ENCODE peak calls at places on chromosome 1, in five cellular contexts. J is H1, A is NT2/D1, Q is HepG2, N is GM12878. H is an unnamed sample.

GRCh38 chr1:222073307-222073995 is 331.6 kb upstream of the DUSP10 start:
- DNase-seq in J (no peak), N (no peak), A (no peak), Q (no peak), H (no peak)

GRCh38 chr1:14880456-14881316 is 272.9 kb upstream of the TMEM51 start:
- DNase-seq in N (no peak), J (no peak), Q (no peak), A (no peak), H (no peak)

GRCh38 chr1:100036718-100037664 is 67.2 kb downstream of the SLC35A3 start:
- DNase-seq in A (no peak), Q (peak), N (no peak), J (no peak), H (peak)

GRCh38 chr1:176541663-176542062 is 78.7 kb downstream of the PAPPA2 start:
- DNase-seq in J (no peak), N (no peak), Q (no peak), A (no peak), H (no peak)

GRCh38 chr1:24707659-24708058 is 37.6 kb upstream of the CLIC4 start:
- DNase-seq in N (no peak), J (no peak), Q (no peak), A (no peak), H (no peak)

GRCh38 chr1:223515915-223516314 is 122.7 kb downstream of the CCDC185 start:
- DNase-seq in Q (no peak), A (no peak), N (no peak), J (no peak), H (no peak)

GRCh38 chr1:94240822-94241221 is 3.4 kb upstream of the ARHGAP29 start:
- DNase-seq in Q (peak), J (no peak), N (no peak), A (no peak), H (peak)

GRCh38 chr1:46940307-46940706 is 969 bp downstream of the CYP4A11 start:
- DNase-seq in A (no peak), N (no peak), Q (no peak), J (no peak), H (no peak)

GRCh38 chr1:25197982-25198681 is 34.2 kb downstream of the SYF2 start:
- DNase-seq in A (no peak), J (no peak), N (no peak), Q (peak), H (no peak)

GRCh38 chr1:98903261-98903660 is 101.4 kb downstream of the PLPPR5 start:
- DNase-seq in A (no peak), N (no peak), Q (no peak), J (no peak), H (no peak)

GRCh38 chr1:212529211-212529731 is 79.3 kb upstream of the ATF3 start:
- DNase-seq in N (no peak), J (no peak), Q (no peak), A (no peak), H (no peak)

GRCh38 chr1:191002768-191003167 is 525.1 kb upstream of the BRINP3 start:
- DNase-seq in A (no peak), J (no peak), Q (no peak), N (no peak), H (no peak)

GRCh38 chr1:221274373-221274772 is 395.1 kb downstream of the HLX start:
- DNase-seq in Q (no peak), N (no peak), J (no peak), A (no peak), H (no peak)

GRCh38 chr1:176989754-176990153 is 174.8 kb downstream of the ASTN1 start:
- DNase-seq in Q (no peak), J (no peak), A (no peak), N (no peak), H (no peak)

GRCh38 chr1:188706742-188707141 is 1770.9 kb downstream of the BRINP3 start:
- DNase-seq in Q (peak), A (no peak), N (no peak), J (no peak), H (no peak)

GRCh38 chr1:209652873-209653401 is 712 bp upstream of the LAMB3 start:
- DNase-seq in N (no peak), Q (peak), A (peak), J (peak), H (no peak)

DNA sequence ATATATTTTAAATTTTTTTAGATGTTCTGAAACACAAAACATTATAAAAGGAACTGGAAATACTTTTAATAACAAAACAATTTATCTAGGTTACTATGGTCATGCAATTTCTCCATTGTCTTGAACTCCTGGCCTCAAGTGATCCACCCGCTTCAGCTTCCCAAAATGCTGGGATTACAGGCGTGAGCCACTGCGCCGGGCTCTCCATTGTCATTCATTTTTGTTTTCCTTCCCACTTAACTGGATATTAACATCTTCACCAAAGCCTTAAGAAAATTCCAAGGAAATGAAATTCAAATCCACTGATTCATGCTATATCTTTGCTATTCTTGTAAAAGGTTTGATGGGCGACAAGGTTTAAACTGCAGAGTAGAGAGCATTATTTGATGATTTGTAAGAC is 279.5 kb upstream of the PKN2 start:
- DNase-seq in A (no peak), J (no peak), Q (no peak), N (no peak), H (no peak)
- TF ChIP-seq SUZ12 in A (no peak), J (no peak), Q (no peak), N (no peak), H (no peak)

DNA sequence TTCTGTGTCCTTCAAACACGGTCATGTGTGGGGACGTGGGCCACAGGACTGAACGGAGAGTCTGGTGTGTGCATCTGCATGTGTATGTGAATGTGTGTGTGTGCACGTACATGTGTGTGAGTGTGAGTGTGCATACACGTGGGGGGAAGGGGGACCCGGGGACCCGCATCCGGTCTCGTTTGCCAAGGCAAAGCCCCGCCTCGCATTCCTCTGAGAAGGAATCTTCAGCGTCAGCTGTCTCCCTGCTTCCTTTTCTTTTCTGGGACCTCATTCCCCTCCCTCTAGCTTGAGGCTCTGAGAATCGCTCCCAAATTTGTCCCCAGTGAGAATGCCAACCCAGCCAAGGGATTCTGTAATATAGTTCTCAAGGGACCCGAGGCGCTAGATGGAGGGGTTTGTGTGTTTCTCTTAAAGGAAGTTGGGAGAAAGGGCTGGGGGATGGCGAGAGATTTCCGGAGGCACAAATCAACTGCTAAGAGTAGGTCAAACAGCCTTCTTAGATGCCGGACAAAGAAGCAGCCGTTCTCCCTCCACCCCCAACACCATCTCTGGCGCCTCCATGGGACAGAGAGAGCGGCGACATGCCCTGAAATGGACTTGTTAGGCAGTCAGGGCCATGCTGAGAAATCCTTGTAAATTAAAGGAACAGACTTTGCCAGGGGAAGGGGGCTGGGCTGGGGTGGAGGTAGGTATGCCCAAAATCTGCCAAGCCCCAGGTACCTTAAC is 6.6 kb downstream of the IFFO2 start:
- DNase-seq in A (no peak), Q (peak), J (no peak), N (no peak), H (no peak)
- TF ChIP-seq SUZ12 in A (no peak), Q (no peak), J (no peak), N (no peak), H (no peak)

GRCh38 chr1:65151641-65152040 is 3.6 kb downstream of the AK4 start:
- DNase-seq in Q (no peak), J (no peak), A (no peak), N (no peak), H (no peak)
- TF ChIP-seq SUZ12 in Q (no peak), J (no peak), A (no peak), N (no peak), H (no peak)

GRCh38 chr1:65148548-65149390 is 766 bp downstream of the AK4 start:
- DNase-seq in J (peak), N (peak), A (peak), Q (no peak), H (peak)
- TF ChIP-seq SUZ12 in J (peak), N (no peak), A (no peak), Q (no peak), H (no peak)

GRCh38 chr1:7567376-7567775 is 203.7 kb upstream of the VAMP3 start:
- DNase-seq in A (no peak), J (no peak), Q (no peak), N (no peak), H (no peak)

GRCh38 chr1:7572654-7573152 is 198.4 kb upstream of the VAMP3 start:
- DNase-seq in J (no peak), Q (no peak), A (no peak), N (no peak), H (no peak)

GRCh38 chr1:7568901-7569524 is 202.1 kb upstream of the VAMP3 start:
- DNase-seq in Q (no peak), A (no peak), N (no peak), J (no peak), H (no peak)

GRCh38 chr1:7568053-7568452 is 203.0 kb upstream of the VAMP3 start:
- DNase-seq in N (no peak), A (no peak), J (no peak), Q (no peak), H (no peak)

GRCh38 chr1:7570311-7570710 is 200.8 kb upstream of the VAMP3 start:
- DNase-seq in J (no peak), A (no peak), N (no peak), Q (no peak), H (no peak)
- TF ChIP-seq SUZ12 in J (no peak), A (no peak), N (no peak), Q (no peak), H (no peak)

GRCh38 chr1:219973221-219973620 is 44.9 kb upstream of the SLC30A10 start:
- DNase-seq in J (no peak), A (no peak), Q (no peak), N (no peak), H (no peak)
- TF ChIP-seq SUZ12 in J (no peak), A (no peak), Q (no peak), N (no peak), H (no peak)

DNA sequence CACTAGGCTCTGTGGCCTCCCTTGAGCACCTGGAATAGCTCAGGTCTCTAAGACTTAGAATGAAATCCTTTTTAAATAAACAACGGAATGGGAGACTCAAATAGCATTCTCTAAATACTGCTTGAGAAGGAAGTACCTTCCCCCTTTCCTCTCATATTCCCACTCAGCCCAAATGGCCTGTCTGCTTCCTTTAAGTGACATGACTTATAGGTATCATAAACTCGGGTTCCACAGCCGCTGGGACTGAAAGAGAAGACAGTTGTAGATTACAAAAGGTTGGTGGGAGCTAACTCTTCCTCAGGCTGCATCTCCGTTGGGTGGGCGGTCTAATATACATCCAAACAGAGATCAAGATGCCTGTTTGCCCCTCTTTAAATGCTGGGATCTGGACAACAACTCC is 1.2 kb upstream of the HMCN1 start:
- DNase-seq in A (no peak), N (no peak), J (no peak), Q (no peak), H (peak)
- TF ChIP-seq SUZ12 in A (no peak), N (no peak), J (no peak), Q (no peak), H (no peak)

DNA sequence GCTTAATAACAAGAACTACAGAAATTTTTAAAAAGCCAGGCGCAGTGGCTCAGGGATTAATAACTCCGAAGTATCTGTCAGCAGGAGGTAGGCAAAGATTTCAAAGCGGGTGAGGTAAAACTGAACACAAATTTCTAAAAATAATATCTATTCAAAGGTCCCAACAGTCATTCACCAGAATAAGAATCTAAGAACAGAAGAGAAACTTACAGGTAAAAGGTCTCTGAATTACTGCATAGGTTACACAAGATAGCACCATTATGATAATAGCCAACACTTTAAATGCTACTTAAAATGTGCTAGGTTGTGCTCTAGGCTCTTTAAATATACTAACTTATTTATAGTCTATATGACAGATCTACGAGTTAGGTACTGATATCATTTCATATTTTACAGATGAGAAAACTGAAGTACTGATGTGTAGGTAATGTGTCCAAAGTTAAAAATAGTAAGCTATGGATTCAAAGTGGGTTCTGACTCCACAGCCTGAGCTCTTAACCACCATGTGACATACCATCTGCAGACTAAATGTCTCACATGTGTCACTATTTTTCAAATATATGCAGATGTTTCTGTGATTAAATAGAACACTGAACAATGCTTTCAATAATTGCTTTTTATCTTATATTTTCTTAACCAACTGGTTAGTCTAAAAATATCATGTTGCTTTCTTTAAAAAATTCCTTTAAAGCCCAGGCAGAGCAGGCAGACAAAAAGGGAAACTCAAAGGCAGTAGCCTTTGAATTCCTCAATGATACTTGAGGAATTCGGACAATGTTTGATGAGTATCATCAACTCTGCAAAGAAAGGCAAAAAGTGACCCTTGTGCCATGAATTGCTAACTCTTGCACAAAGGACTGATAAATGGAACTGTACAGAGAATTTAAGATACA is 80.5 kb upstream of the TTC39A start:
- DNase-seq in A (no peak), Q (peak), J (no peak), N (no peak), H (no peak)
- TF ChIP-seq SUZ12 in A (no peak), Q (no peak), J (no peak), N (no peak), H (no peak)

GRCh38 chr1:203440780-203441179 is 34.8 kb upstream of the PRELP start:
- DNase-seq in A (peak), J (no peak), Q (no peak), N (no peak), H (peak)
- TF ChIP-seq SUZ12 in A (no peak), J (no peak), Q (no peak), N (no peak), H (no peak)

H was measured in HEK293T.